ENCODE peak calls at places on chromosomes 3 and 15, in four cellular contexts. M is AG04450, V is heart left ventricle, F is esophagus squamous epithelium. C is an unnamed sample.
A peak's percentile ranks its signal among the peaks of the same experiment; 100 is the strongest.

GRCh38 chr3:127473244-127474024 is 117.1 kb downstream of the TPRA1 start:
- DNase-seq in M (no peak), V (peak; percentile 23), F (no peak), C (no peak)

GRCh38 chr3:168653255-168653654 is 557.5 kb upstream of the GOLIM4 start:
- DNase-seq in M (no peak), V (no peak), F (no peak), C (no peak)

GRCh38 chr3:34727700-34728099 is 911.6 kb upstream of the ARPP21 start:
- DNase-seq in M (no peak), V (no peak), F (no peak), C (no peak)

GRCh38 chr3:71585891-71586809 is 2.6 kb upstream of the FOXP1 start:
- DNase-seq in M (no peak), V (no peak), F (no peak), C (no peak)

GRCh38 chr15:44804303-44805046 is 68.1 kb downstream of the TRIM69 start:
- DNase-seq in M (no peak), V (no peak), F (no peak), C (no peak)

GRCh38 chr3:13416002-13416793 is 3.9 kb downstream of the NUP210 start:
- DNase-seq in M (no peak), V (no peak), F (no peak), C (no peak)

GRCh38 chr3:18302517-18302916 is 122.6 kb downstream of the SATB1 start:
- DNase-seq in M (no peak), V (no peak), F (no peak), C (peak; percentile 80)

GRCh38 chr3:169945313-169945712 is 21.3 kb upstream of the SEC62 start:
- DNase-seq in M (no peak), V (no peak), F (peak; percentile 4), C (no peak)

GRCh38 chr3:41277790-41278465 is 78.6 kb downstream of the CTNNB1 start:
- DNase-seq in M (no peak), V (no peak), F (no peak), C (no peak)

GRCh38 chr3:123637131-123637530 is 52.3 kb upstream of the HACD2 start:
- DNase-seq in M (no peak), V (no peak), F (no peak), C (no peak)

GRCh38 chr15:81189583-81190283 is 6.9 kb upstream of the IL16 start:
- DNase-seq in M (peak; percentile 99), V (peak; percentile 73), F (no peak), C (peak; percentile 95)

GRCh38 chr3:39154323-39155021 is 1.1 kb upstream of the CSRNP1 start:
- DNase-seq in M (no peak), V (no peak), F (no peak), C (no peak)

GRCh38 chr15:52256366-52256765 is 39.2 kb downstream of the MYO5C start:
- DNase-seq in M (peak; percentile 50), V (no peak), F (peak; percentile 13), C (peak; percentile 39)

GRCh38 chr3:157914882-157915281 is 191.3 kb downstream of the SHOX2 start:
- DNase-seq in M (no peak), V (no peak), F (no peak), C (no peak)

GRCh38 chr3:150370129-150370602 is 37.9 kb upstream of the TSC22D2 start:
- DNase-seq in M (peak; percentile 91), V (no peak), F (no peak), C (peak; percentile 88)

GRCh38 chr3:172557515-172558220 is 34.4 kb upstream of the TNFSF10 start:
- DNase-seq in M (no peak), V (no peak), F (no peak), C (peak; percentile 59)

GRCh38 chr15:71290002-71290401 is 174.7 kb downstream of the THSD4 start:
- DNase-seq in M (no peak), V (no peak), F (no peak), C (no peak)

GRCh38 chr3:19543212-19543841 is 390.7 kb downstream of the EFHB start:
- DNase-seq in M (no peak), V (no peak), F (no peak), C (no peak)

GRCh38 chr3:19541284-19541683 is 392.7 kb downstream of the EFHB start:
- DNase-seq in M (no peak), V (no peak), F (no peak), C (no peak)

GRCh38 chr3:19540464-19540863 is 392.2 kb downstream of the KCNH8 start:
- DNase-seq in M (no peak), V (no peak), F (no peak), C (no peak)

GRCh38 chr3:19539488-19540395 is 391.4 kb downstream of the KCNH8 start:
- DNase-seq in M (no peak), V (no peak), F (no peak), C (no peak)
- H3K4me3 ChIP-seq in M (no peak overlapping the region), V (no peak overlapping the region), F (no peak overlapping the region), C (no peak overlapping the region)

DNA sequence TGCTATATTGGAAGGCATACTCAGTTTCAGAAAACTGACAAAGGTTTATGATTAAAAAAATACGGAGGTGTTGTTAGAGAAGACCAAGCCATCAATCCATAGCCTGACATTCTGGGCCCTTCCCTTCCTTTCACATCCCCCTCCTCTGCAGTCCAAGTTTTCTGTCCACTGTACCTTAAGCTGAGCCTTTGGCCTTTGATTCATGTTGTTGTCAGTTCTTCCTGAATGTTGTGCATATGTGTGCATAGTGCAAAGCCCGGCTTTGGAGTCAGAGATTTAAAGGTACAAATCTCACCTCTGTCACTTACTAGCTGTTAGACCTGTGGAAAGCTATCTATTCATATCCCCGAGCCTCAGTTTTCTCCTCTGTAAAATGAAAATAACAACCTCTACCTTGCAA is 104.9 kb upstream of the AGBL1 start:
- DNase-seq in M (no peak), V (no peak), F (no peak), C (no peak)
- TF ChIP-seq CTCF in M (no peak), V (no peak), F (no peak), C (no peak)

DNA sequence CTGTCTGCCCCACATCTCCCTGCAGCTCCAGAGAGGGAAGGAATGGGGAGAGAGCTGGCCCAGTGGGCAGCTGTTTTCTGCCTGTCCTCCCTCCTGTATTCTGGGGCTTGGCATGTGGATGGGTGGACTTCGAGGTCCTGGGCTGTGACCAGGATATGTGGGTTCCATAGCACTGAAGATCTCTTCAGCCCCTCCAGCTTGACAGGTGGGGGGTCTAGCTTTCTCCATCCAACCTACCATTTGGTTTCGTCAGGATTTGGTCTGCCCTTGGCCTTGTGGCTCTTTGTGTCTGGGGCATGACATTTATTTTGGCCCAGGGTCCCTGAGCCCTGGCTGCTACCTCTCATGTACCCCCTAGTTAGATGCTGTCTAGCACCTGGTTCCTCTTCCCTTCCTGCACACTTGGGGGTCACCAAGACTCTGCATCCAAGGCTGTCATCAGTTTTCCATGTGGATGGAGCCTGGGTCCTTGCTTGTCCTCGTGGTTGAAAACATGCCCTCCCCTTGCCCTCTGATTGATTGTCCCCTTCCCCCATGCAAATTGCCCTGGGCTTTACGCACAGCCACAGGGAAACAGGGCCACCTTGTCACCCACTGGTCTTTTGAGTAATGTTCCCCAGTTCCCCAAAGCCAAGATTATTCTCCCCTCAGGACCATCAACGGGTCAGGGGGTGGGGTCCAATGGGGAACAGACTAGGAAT is 3.2 kb downstream of the EPHB3 start:
- DNase-seq in M (no peak), V (peak; percentile 20), F (no peak), C (no peak)
- H3K4me3 ChIP-seq in M (no peak overlapping the region), V (peak overlapping the region; percentile 82), F (peak overlapping the region; percentile 74), C (no peak overlapping the region)

GRCh38 chr15:70192041-70192440 is 94.3 kb upstream of the TLE3 start:
- DNase-seq in M (no peak), V (no peak), F (no peak), C (no peak)
- TF ChIP-seq CTCF in M (no peak), V (no peak), F (no peak), C (no peak)

DNA sequence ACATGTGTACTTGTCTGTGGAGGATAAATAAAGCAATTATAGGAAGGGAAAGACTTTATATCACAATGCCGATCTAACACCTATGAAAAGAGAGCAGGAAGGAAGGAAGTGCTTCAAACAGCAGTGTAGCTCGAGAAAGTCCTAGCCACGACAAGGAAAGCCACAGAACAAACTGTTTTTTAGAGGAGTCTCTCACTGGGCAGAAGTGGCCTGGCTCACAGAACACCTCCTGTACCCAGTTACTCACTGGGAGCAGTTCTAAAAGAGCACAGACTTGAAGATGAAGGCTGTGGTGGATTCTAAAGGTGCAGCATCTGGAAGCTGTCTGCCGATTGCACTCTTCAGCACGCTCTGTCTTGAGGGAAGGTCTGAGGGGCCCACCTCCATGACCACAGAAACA is 248.8 kb upstream of the ATP11B start:
- DNase-seq in M (no peak), V (no peak), F (no peak), C (no peak)
- H3K4me3 ChIP-seq in M (no peak overlapping the region), V (no peak overlapping the region), F (no peak overlapping the region), C (no peak overlapping the region)

C was measured in AG09309.